ENCODE peak calls at places on chromosomes 3 and 15, in seven cellular contexts. G is tibial artery, V is AG09309, W is Panc1, U is AG10803, L is fibroblast of mammary gland, Q is left ventricle myocardium inferior. J is an unnamed sample.

GRCh38 chr3:133991209-133991608 is 38.5 kb downstream of the SLCO2A1 start:
- DNase-seq in G (no peak), V (no peak), W (no peak), U (peak), L (peak), Q (no peak), J (peak)

GRCh38 chr3:112514527-112515128 is 15.4 kb upstream of the BTLA start:
- DNase-seq in G (no peak), V (no peak), W (no peak), U (peak), L (peak), Q (no peak), J (peak)

GRCh38 chr15:70427531-70428120 is 329.9 kb upstream of the TLE3 start:
- DNase-seq in G (no peak), V (no peak), W (no peak), U (no peak), L (no peak), Q (no peak), J (peak)

GRCh38 chr15:90986790-90987507 is 7.4 kb downstream of the PRC1 start:
- DNase-seq in G (no peak), V (no peak), W (no peak), U (no peak), L (no peak), Q (no peak), J (no peak)

GRCh38 chr3:187770224-187770623 is 25.0 kb upstream of the BCL6 start:
- DNase-seq in G (no peak), V (no peak), W (no peak), U (no peak), L (no peak), Q (no peak), J (no peak)

GRCh38 chr3:119481079-119481478 is 12.3 kb downstream of the POGLUT1 start:
- DNase-seq in G (no peak), V (no peak), W (no peak), U (no peak), L (no peak), Q (no peak), J (no peak)

GRCh38 chr3:5143459-5143858 is 21.4 kb downstream of the ARL8B start:
- DNase-seq in G (no peak), V (no peak), W (no peak), U (no peak), L (no peak), Q (no peak), J (no peak)

GRCh38 chr3:126473292-126474168 is 2.2 kb downstream of the ZXDC start:
- DNase-seq in G (no peak), V (no peak), W (no peak), U (no peak), L (no peak), Q (no peak), J (no peak)

GRCh38 chr3:66138336-66139234 is 82.2 kb upstream of the SLC25A26 start:
- DNase-seq in G (peak), V (no peak), W (no peak), U (peak), L (peak), Q (peak), J (peak)

GRCh38 chr3:43998841-43999805 is 242.6 kb upstream of the TOPAZ1 start:
- DNase-seq in G (no peak), V (no peak), W (no peak), U (peak), L (peak), Q (no peak), J (peak)

GRCh38 chr3:119703900-119704531 is 1.2 kb downstream of the CFAP91 start:
- DNase-seq in G (no peak), V (no peak), W (no peak), U (no peak), L (no peak), Q (no peak), J (no peak)

GRCh38 chr3:117238805-117239204 is 529.2 kb downstream of the TUSC7 start:
- DNase-seq in G (no peak), V (no peak), W (no peak), U (no peak), L (no peak), Q (no peak), J (no peak)

GRCh38 chr3:193732391-193732790 is 139.4 kb downstream of the OPA1 start:
- DNase-seq in G (no peak), V (peak), W (no peak), U (peak), L (peak), Q (no peak), J (peak)

GRCh38 chr3:176431073-176431472 is 766.2 kb downstream of the TBL1XR1 start:
- DNase-seq in G (no peak), V (no peak), W (no peak), U (no peak), L (no peak), Q (no peak), J (no peak)

GRCh38 chr3:132407025-132407424 is 10.3 kb upstream of the DNAJC13 start:
- DNase-seq in G (no peak), V (no peak), W (no peak), U (no peak), L (no peak), Q (no peak), J (no peak)

GRCh38 chr3:16927485-16927884 is 42.7 kb downstream of the PLCL2 start:
- DNase-seq in G (no peak), V (no peak), W (no peak), U (no peak), L (no peak), Q (no peak), J (no peak)

GRCh38 chr15:90101969-90102890 is at the start of gene IDH2:
- DNase-seq in G (peak), V (no peak), W (no peak), U (peak), L (peak), Q (peak), J (peak)

GRCh38 chr15:66405605-66406004 is 18.9 kb downstream of the MAP2K1 start:
- DNase-seq in G (no peak), V (no peak), W (no peak), U (peak), L (peak), Q (no peak), J (peak)

GRCh38 chr15:58498821-58499580 is 67.2 kb downstream of the LIPC start:
- DNase-seq in G (no peak), V (peak), W (no peak), U (peak), L (peak), Q (no peak), J (peak)

GRCh38 chr3:28905798-28906197 is 375.1 kb upstream of the RBMS3 start:
- DNase-seq in G (no peak), V (no peak), W (no peak), U (no peak), L (no peak), Q (no peak), J (no peak)

GRCh38 chr15:98958918-98959639 is 48.5 kb downstream of the PGPEP1L start:
- DNase-seq in G (no peak), V (no peak), W (no peak), U (no peak), L (no peak), Q (no peak), J (no peak)

GRCh38 chr3:134666466-134666865 is 15.6 kb upstream of the KY start:
- DNase-seq in G (no peak), V (no peak), W (no peak), U (peak), L (peak), Q (no peak), J (peak)

GRCh38 chr3:196444495-196444894 is 12.3 kb upstream of the UBXN7 start:
- DNase-seq in G (no peak), V (no peak), W (no peak), U (no peak), L (no peak), Q (no peak), J (no peak)

GRCh38 chr3:70849911-70850699 is 537.7 kb upstream of the MDFIC2 start:
- DNase-seq in G (no peak), V (peak), W (peak), U (peak), L (peak), Q (no peak), J (peak)

GRCh38 chr15:66830358-66830757 is 128.3 kb downstream of the SMAD6 start:
- DNase-seq in G (peak), V (no peak), W (no peak), U (peak), L (peak), Q (peak), J (peak)

GRCh38 chr3:155876037-155876436 is 5.6 kb downstream of the GMPS start:
- DNase-seq in G (no peak), V (no peak), W (no peak), U (no peak), L (no peak), Q (no peak), J (no peak)

GRCh38 chr3:48057521-48057920 is 41.3 kb upstream of the MAP4 start:
- DNase-seq in G (no peak), V (no peak), W (no peak), U (peak), L (peak), Q (no peak), J (peak)

GRCh38 chr15:73143763-73144155 is 91.5 kb downstream of the NEO1 start:
- DNase-seq in G (no peak), V (no peak), W (no peak), U (no peak), L (no peak), Q (no peak), J (no peak)

GRCh38 chr3:184174646-184175492 is at the start of gene AP2M1:
- DNase-seq in G (peak), V (peak), W (peak), U (peak), L (peak), Q (peak), J (peak)

GRCh38 chr15:66095871-66096710 is 157.5 kb downstream of the MEGF11 start:
- DNase-seq in G (peak), V (no peak), W (no peak), U (no peak), L (no peak), Q (no peak), J (no peak)

GRCh38 chr15:43901485-43901884 is 74.7 kb downstream of the WDR76 start:
- DNase-seq in G (no peak), V (no peak), W (no peak), U (no peak), L (no peak), Q (no peak), J (no peak)

GRCh38 chr3:178536271-178537079 is at the start of gene KCNMB2:
- DNase-seq in G (no peak), V (no peak), W (no peak), U (no peak), L (peak), Q (no peak), J (peak)

GRCh38 chr3:25783661-25784512 is 644 bp upstream of the NGLY1 start:
- DNase-seq in G (peak), V (no peak), W (no peak), U (peak), L (peak), Q (no peak), J (peak)

GRCh38 chr15:31330111-31330785 is 3.6 kb downstream of the KLF13 start:
- DNase-seq in G (no peak), V (no peak), W (no peak), U (no peak), L (no peak), Q (no peak), J (no peak)
- H3K4me3 ChIP-seq in G (no peak), V (no peak), W (no peak), U (no peak), L (no peak), Q (peak), J (no peak)

GRCh38 chr3:22916933-22917332 is 286.2 kb upstream of the UBE2E2 start:
- DNase-seq in G (no peak), V (no peak), W (no peak), U (no peak), L (no peak), Q (no peak), J (no peak)

GRCh38 chr3:22923686-22924085 is 279.4 kb upstream of the UBE2E2 start:
- DNase-seq in G (no peak), V (no peak), W (no peak), U (no peak), L (no peak), Q (no peak), J (no peak)

GRCh38 chr3:22922317-22922716 is 280.8 kb upstream of the UBE2E2 start:
- DNase-seq in G (no peak), V (no peak), W (no peak), U (peak), L (peak), Q (no peak), J (peak)
- TF ChIP-seq CTCF in G (peak), V (peak), W (peak), U (peak), L (peak), Q (peak), J (peak)

GRCh38 chr3:149547413-149547812 is 72.9 kb downstream of the TM4SF4 start:
- DNase-seq in G (peak), V (no peak), W (no peak), U (peak), L (peak), Q (peak), J (peak)
- H3K4me3 ChIP-seq in G (peak), V (no peak), W (no peak), U (peak), L (no peak), Q (no peak), J (no peak)

GRCh38 chr3:113626513-113627371 is 69.7 kb downstream of the USF3 start:
- DNase-seq in G (no peak), V (peak), W (peak), U (peak), L (peak), Q (peak), J (peak)
- TF ChIP-seq CTCF in G (peak), V (peak), W (peak), U (peak), L (peak), Q (peak), J (peak)

DNA sequence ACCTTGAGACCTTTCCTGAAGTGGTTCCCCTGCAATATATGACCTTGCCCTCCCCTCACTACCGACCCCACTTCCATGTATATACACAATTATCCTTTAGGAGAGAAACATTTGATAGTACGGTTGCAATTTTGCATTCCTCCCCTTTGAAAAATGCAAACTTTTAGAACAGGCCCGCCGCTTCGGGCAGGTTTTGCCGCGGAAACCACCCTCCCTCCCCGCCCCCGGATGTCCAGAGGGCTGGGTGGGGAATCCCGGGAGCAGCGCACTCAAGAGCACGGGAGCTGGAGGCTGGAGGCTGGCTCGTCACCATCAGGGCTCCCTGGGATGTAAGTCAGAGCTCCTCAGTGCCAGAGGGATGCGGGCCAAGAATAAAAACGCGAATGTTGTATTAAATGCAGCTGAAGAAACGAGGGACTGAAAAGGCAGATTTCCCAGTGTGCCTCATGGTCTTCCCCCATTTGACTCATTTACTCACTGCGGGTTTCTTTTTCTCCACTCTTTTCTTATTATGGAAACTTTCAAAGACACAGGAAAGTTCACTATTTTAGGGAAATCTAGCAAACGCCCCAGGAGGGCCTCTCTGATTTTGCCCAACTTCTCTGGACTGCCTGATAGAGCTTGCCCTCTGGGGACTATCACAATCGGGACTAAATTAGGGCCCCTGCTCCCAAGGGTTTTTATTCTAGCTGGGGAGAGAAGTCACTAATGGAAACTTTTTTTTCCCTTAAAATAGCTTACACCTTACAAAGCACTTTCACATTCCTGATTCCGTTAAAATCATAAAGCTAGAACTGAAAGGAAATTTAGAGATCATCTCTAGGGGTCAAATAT is 2.9 kb upstream of the USP3 start:
- DNase-seq in G (peak), V (peak), W (no peak), U (peak), L (peak), Q (peak), J (peak)
- H3K4me3 ChIP-seq in G (peak), V (peak), W (peak), U (peak), L (peak), Q (peak), J (peak)

J was measured in fibroblast of the aortic adventitia.